ENCODE peak calls at places on chromosome 15, in nine cellular contexts. S is suprapubic skin, U is GM12878, I is HepG2, O is transverse colon, T is sigmoid colon, B is A549, H is H1, M is ovary. N is an unnamed sample.

GRCh38 chr15:57319226-57319918 is 56.9 kb upstream of the CGNL1 start:
- DNase-seq in I (no peak), U (no peak), H (no peak), S (no peak), O (no peak), M (no peak), T (no peak), B (no peak), N (no peak)

GRCh38 chr15:68683551-68683950 is 104.8 kb downstream of the CORO2B start:
- DNase-seq in H (no peak), M (no peak), O (no peak), I (no peak), S (no peak), U (no peak), B (no peak), T (peak), N (no peak)

GRCh38 chr15:23518104-23518503 is 47.4 kb upstream of the MKRN3 start:
- DNase-seq in S (no peak), U (no peak), T (no peak), M (no peak), H (no peak), B (peak), O (no peak), I (no peak), N (no peak)

GRCh38 chr15:42270996-42271395 is 2.0 kb upstream of the GANC start:
- DNase-seq in S (no peak), B (no peak), M (no peak), T (no peak), U (no peak), O (no peak), I (no peak), H (no peak), N (no peak)

GRCh38 chr15:48279608-48280007 is 51.6 kb upstream of the DUT start:
- DNase-seq in S (no peak), O (no peak), M (no peak), B (no peak), I (no peak), H (no peak), U (no peak), T (no peak), N (no peak)

GRCh38 chr15:88621789-88622604 is 857 bp downstream of the AEN start:
- DNase-seq in U (no peak), B (peak), H (no peak), M (no peak), I (peak), O (peak), T (peak), S (no peak), N (no peak)

GRCh38 chr15:31305375-31305774 is 21.3 kb upstream of the KLF13 start:
- DNase-seq in U (no peak), H (no peak), M (no peak), S (no peak), T (no peak), B (no peak), I (no peak), O (no peak), N (no peak)

GRCh38 chr15:87492321-87492720 is 764.2 kb downstream of the NTRK3 start:
- DNase-seq in H (no peak), O (no peak), U (no peak), M (no peak), B (no peak), I (no peak), T (no peak), S (no peak), N (no peak)

GRCh38 chr15:34725565-34725964 is 29.2 kb downstream of the GJD2 start:
- DNase-seq in H (no peak), U (no peak), I (no peak), B (no peak), S (no peak), M (no peak), O (no peak), T (no peak), N (no peak)

GRCh38 chr15:90036343-90036742 is 35.2 kb downstream of the ZNF710 start:
- DNase-seq in U (no peak), O (peak), H (no peak), I (no peak), T (peak), M (no peak), B (no peak), S (peak), N (no peak)
- TF ChIP-seq EP300 in U (no peak), O (no peak), H (no peak), I (no peak), T (no peak), M (no peak), B (no peak), S (no peak), N (no peak)

GRCh38 chr15:82809308-82810060 is at the start of gene WHAMM:
- DNase-seq in I (peak), O (peak), U (peak), H (peak), S (peak), B (peak), M (peak), T (peak), N (peak)
- TF ChIP-seq POLR2A in I (peak), O (peak), U (peak), H (no peak), S (peak), B (peak), M (peak), T (peak), N (peak)

GRCh38 chr15:96268421-96269204 is 61.9 kb upstream of the NR2F2 start:
- DNase-seq in T (no peak), U (no peak), M (no peak), H (no peak), B (peak), O (no peak), I (no peak), S (no peak), N (no peak)
- TF ChIP-seq EP300 in T (no peak), U (no peak), M (no peak), H (no peak), B (no peak), O (no peak), I (no peak), S (no peak), N (no peak)

GRCh38 chr15:74604983-74605809 is 10.4 kb upstream of the CLK3 start:
- DNase-seq in M (no peak), I (peak), B (no peak), U (no peak), H (no peak), O (no peak), T (no peak), S (no peak), N (no peak)
- TF ChIP-seq POLR2A in M (no peak), I (no peak), B (no peak), U (no peak), H (no peak), O (no peak), T (no peak), S (no peak), N (no peak)

GRCh38 chr15:99123706-99124451 is 19.0 kb downstream of the SYNM start:
- DNase-seq in H (no peak), B (peak), U (no peak), M (peak), S (peak), I (peak), T (peak), O (peak), N (peak)
- TF ChIP-seq EP300 in H (no peak), B (peak), U (no peak), M (no peak), S (no peak), I (no peak), T (no peak), O (peak), N (peak)

GRCh38 chr15:46525984-46526725 is 891.3 kb downstream of the SQOR start:
- DNase-seq in U (no peak), M (no peak), I (no peak), S (no peak), O (peak), T (no peak), H (no peak), B (no peak), N (no peak)
- TF ChIP-seq POLR2A in U (no peak), M (no peak), I (no peak), S (no peak), O (no peak), T (no peak), H (no peak), B (no peak), N (no peak)

GRCh38 chr15:60699845-60700244 is 220.9 kb upstream of the ICE2 start:
- DNase-seq in H (no peak), S (no peak), B (no peak), T (no peak), O (no peak), U (no peak), M (no peak), I (no peak), N (no peak)

GRCh38 chr15:60691508-60692047 is 212.6 kb upstream of the ICE2 start:
- DNase-seq in I (no peak), M (no peak), O (no peak), H (no peak), U (no peak), T (no peak), B (no peak), S (no peak), N (no peak)

GRCh38 chr15:60690350-60690961 is 211.5 kb upstream of the ICE2 start:
- DNase-seq in B (no peak), I (no peak), T (no peak), U (no peak), M (no peak), H (no peak), O (no peak), S (no peak), N (no peak)

GRCh38 chr15:60696523-60696859 is 217.5 kb upstream of the ICE2 start:
- DNase-seq in B (no peak), M (no peak), I (no peak), T (no peak), S (no peak), O (no peak), U (no peak), H (no peak), N (no peak)

DNA sequence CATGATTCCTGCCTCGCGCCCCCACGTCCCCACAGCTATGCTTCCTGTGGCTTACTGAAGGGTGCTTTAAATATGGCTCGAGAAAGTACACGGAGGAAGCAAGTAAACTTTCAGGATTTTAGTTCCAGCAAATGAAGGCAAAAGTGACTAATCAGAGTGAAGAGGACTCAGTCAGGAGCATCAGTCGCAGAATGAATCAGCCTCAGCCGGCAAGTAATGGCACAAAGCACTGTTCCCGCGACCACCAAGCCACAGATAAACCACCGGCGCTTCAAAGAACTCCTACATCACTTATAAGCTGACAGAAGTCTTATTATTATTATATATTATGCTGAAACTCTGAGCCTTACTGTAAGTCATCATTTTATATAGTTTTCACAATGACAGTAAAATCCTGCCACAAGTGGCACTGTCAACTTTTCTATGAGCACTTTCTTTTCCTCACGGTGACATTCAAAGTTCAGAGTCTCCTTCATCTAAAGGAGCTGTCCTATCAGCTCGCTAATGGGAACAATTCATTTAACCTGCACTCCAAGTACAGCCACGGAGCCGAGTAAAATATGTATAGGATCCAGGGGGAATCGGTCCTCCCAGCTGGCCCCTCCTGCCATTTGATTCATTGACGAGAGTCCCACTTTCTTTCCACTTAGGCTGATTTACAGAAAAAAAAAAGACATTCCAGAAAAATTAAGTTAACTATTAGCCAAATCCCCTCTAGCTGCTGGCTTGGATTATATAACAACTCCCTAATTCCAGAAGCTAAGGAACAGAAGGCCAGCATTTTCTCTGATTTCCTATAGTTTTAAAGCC is 217.0 kb upstream of the ICE2 start:
- DNase-seq in O (no peak), M (no peak), B (no peak), U (no peak), I (no peak), S (no peak), T (no peak), H (no peak), N (no peak)
- TF ChIP-seq EP300 in O (no peak), M (no peak), B (no peak), U (no peak), I (no peak), S (no peak), T (no peak), H (no peak), N (no peak)